ENCODE peak calls at places on chromosomes 6 and 20, in four cellular contexts. P, T, U and S are unnamed samples. For H3K4me1, the result is how much of the 10 kb centered on the place peaks cover.

GRCh38 chr20:48597521-48598302 is 230.1 kb downstream of the PREX1 start:
- DNase-seq in P (no peak), T (no peak), U (no peak), S (peak)

GRCh38 chr6:169263836-169264608 is 10.4 kb upstream of the THBS2 start:
- DNase-seq in P (no peak), T (peak), U (peak), S (no peak)

GRCh38 chr6:21214738-21215448 is 378.7 kb upstream of the SOX4 start:
- DNase-seq in P (no peak), T (no peak), U (no peak), S (no peak)

GRCh38 chr20:32589256-32589655 is 4.1 kb upstream of the NOL4L start:
- DNase-seq in P (no peak), T (no peak), U (no peak), S (no peak)

GRCh38 chr20:17863209-17863576 is 105.4 kb downstream of the SNX5 start:
- DNase-seq in P (no peak), T (no peak), U (no peak), S (no peak)

GRCh38 chr6:73694711-73695411 is 1.1 kb upstream of the CD109 start:
- DNase-seq in P (no peak), T (peak), U (peak), S (no peak)

GRCh38 chr20:44247676-44248419 is 740 bp downstream of the GDAP1L1 start:
- DNase-seq in P (no peak), T (peak), U (peak), S (peak)

GRCh38 chr20:18628330-18628941 is 40.6 kb downstream of the DTD1 start:
- DNase-seq in P (no peak), T (no peak), U (no peak), S (peak)

GRCh38 chr6:24574809-24575208 is 71.2 kb downstream of the KIAA0319 start:
- DNase-seq in P (no peak), T (no peak), U (no peak), S (no peak)

GRCh38 chr6:129136751-129137150 is 253.8 kb downstream of the LAMA2 start:
- DNase-seq in P (no peak), T (no peak), U (no peak), S (no peak)

GRCh38 chr20:50670126-50670862 is 21.0 kb downstream of the RIPOR3 start:
- DNase-seq in P (no peak), T (no peak), U (no peak), S (peak)

GRCh38 chr6:169384291-169384690 is 130.6 kb upstream of the THBS2 start:
- DNase-seq in P (no peak), T (no peak), U (no peak), S (no peak)

GRCh38 chr6:105901583-105901982 is 184.6 kb upstream of the PRDM1 start:
- DNase-seq in P (no peak), T (no peak), U (no peak), S (no peak)

GRCh38 chr20:57281900-57282299 is 15.5 kb upstream of the BMP7 start:
- DNase-seq in P (no peak), T (no peak), U (no peak), S (no peak)

GRCh38 chr20:57280221-57280620 is 13.8 kb upstream of the BMP7 start:
- DNase-seq in P (no peak), T (no peak), U (no peak), S (no peak)

GRCh38 chr20:57287007-57287810 is 20.8 kb upstream of the BMP7 start:
- DNase-seq in P (no peak), T (no peak), U (no peak), S (peak)

GRCh38 chr20:57282691-57283361 is 16.4 kb upstream of the BMP7 start:
- DNase-seq in P (no peak), T (no peak), U (no peak), S (no peak)

DNA sequence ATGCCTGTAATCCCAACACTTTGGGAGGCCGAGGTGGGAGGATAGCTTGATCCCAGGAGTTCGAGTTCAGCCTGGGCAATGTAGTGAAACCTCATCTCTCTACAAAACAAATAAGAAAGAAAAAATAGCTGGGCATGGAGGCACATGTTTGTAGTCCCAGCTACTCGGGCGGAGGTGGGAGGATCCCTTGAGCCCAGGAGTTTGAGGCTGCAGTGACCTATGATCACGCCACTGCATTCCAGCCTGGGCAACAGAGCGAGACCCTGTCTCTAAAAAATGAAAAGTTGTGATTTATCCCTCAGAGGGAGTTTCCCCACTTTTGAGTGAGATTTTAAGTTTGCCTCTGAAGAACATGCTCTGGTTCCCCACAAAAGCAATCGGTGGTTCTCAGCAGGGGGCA is 17.4 kb upstream of the BMP7 start:
- DNase-seq in P (no peak), T (no peak), U (no peak), S (no peak)
- H3K4me1 ChIP-seq in P (under half), T (under half), U (under half), S (half or more)

DNA sequence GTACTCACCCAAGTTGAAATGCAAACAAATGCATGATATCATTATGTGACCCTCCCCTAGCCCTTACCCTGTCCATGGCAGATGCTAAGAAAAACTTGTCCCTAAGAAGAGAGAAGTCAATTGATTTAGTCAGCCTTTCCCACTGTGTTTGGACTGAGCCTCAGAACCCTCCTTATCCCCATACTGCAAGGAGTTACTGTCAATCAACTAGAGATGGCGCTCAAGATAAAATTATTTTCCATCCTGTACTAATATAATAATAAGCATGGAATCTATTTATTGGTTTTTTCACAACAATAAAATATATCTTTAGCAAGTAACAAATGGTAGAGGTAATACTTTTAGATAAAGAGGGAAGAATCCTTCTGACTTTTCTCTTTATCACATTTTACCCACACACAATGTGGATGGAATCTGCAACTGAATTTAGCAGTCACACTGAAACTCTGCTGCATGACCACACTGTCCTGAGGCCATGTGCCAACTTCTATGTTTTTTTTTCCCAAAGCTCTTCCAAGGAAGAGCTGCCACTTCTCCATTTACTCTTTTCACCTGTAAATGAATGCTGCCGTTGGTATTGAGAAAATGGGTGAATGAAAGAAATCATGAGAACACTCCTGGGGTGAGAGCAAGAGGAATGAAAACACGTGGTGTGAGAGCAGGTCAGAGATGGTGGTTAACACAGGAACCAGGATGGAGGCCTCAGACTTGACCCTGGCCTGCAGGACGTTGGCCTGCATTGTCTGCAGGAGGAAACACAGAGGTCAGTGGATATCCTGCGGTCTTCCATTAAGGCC is 10.5 kb downstream of the NT5E start:
- DNase-seq in P (no peak), T (peak), U (peak), S (no peak)
- TF ChIP-seq CTCF in P (no peak), T (no peak), U (no peak), S (no peak)

GRCh38 chr6:30689985-30690384 is 799 bp downstream of the NRM start:
- DNase-seq in P (no peak), T (no peak), U (no peak), S (no peak)

GRCh38 chr6:30687659-30688431 is 1.4 kb upstream of the PPP1R18 start:
- DNase-seq in P (peak), T (peak), U (peak), S (peak)

GRCh38 chr6:30688569-30688968 is 2.1 kb upstream of the PPP1R18 start:
- DNase-seq in P (no peak), T (no peak), U (no peak), S (no peak)

GRCh38 chr6:30690403-30691207 is at the start of gene NRM:
- DNase-seq in P (peak), T (peak), U (peak), S (peak)

GRCh38 chr6:30689022-30689865 is 1.5 kb downstream of the NRM start:
- DNase-seq in P (no peak), T (no peak), U (no peak), S (no peak)
- H3K4me3 ChIP-seq in P (peak), T (no peak), U (no peak), S (no peak)

DNA sequence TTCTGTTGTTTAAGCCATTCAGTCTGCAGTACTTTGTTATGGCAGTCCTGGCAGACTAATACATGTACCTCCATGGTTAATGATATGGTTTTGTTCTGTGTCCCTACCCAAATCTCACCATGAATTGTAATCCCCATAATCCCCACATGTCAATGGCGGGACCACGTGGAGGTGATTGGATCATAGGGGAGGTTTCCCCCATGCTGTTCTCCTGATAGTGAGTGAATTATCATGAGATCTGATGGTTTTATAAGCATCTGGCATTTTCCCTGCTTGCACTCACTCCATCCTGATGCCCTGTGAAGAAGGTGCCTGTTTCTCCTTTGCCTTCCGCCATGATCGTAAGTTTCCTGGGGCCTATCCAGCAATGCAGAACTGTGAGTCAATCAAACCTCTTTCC is 57.5 kb upstream of the NT5E start:
- DNase-seq in P (no peak), T (no peak), U (no peak), S (no peak)
- H3K4me1 ChIP-seq in P (under half), T (under half), U (under half), S (under half)

DNA sequence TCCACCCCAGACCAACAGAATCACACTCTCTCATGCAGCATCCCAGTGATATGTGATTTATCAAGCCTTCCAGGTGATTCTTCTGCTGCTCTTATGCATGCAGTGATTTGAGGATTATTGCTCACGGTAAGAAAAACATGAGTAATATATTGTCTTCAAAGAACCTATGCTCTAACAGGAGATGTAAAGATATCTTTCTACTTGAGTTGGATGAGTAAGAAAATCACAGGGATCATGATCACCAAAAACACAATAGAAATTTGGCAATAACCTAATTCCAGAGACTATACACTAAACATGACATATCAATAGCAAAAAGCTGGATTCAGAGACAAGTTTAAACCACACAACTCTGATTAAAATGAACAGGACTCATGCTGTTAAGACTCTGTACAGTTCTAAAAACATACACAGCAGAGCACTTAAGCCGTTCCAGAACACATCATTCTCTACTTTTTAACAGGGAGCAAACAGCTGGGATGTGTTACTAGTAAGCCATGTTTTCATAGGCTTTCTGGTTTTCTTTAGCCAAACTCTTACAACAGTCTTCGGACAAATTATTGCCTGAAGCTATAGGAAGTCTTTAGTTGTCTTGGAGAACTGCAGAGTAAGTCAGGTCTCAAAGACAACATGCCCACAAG is 568.6 kb downstream of the HAO1 start:
- DNase-seq in P (no peak), T (no peak), U (no peak), S (no peak)
- TF ChIP-seq CTCF in P (no peak), T (no peak), U (no peak), S (no peak)